ENCODE peak calls at places on chromosomes 6 and 20, in eight cellular contexts. R, I, C, Q, P, B, J and U are unnamed samples.

GRCh38 chr20:25254986-25255680 is 7.2 kb downstream of the PYGB start:
- DNase-seq in R (no peak), I (no peak), Q (no peak), J (no peak), P (peak; percentile 67), C (no peak), B (no peak), U (no peak)

GRCh38 chr6:43247115-43247999 is 4.1 kb downstream of the TTBK1 start:
- DNase-seq in I (peak; percentile 94), P (peak; percentile 78), Q (peak; percentile 31), J (peak; percentile 43), B (no peak), C (peak; percentile 13), R (no peak), U (no peak)

GRCh38 chr20:58651823-58652605 is 931 bp downstream of the STX16 start:
- DNase-seq in C (peak; percentile 73), R (no peak), P (peak; percentile 39), J (peak; percentile 87), B (peak; percentile 91), Q (peak; percentile 57), I (peak; percentile 73), U (peak; percentile 7)

GRCh38 chr6:12229332-12229731 is 60.8 kb upstream of the EDN1 start:
- DNase-seq in J (no peak), I (no peak), Q (no peak), B (no peak), R (no peak), C (no peak), P (no peak), U (no peak)

GRCh38 chr6:43203029-43203717 is 21.2 kb downstream of the CUL9 start:
- DNase-seq in B (no peak), C (no peak), Q (no peak), I (no peak), P (no peak), R (no peak), J (no peak), U (no peak)

GRCh38 chr6:142885182-142885867 is 59.7 kb downstream of the HIVEP2 start:
- DNase-seq in I (peak; percentile 65), Q (peak; percentile 91), B (peak; percentile 89), J (peak; percentile 97), R (peak; percentile 90), P (no peak), C (peak; percentile 99), U (peak; percentile 95)

GRCh38 chr6:42269553-42269952 is 51.9 kb upstream of the MRPS10 start:
- DNase-seq in R (no peak), I (no peak), C (no peak), B (no peak), J (no peak), P (no peak), Q (no peak), U (no peak)

GRCh38 chr6:140537834-140538680 is 1163.6 kb upstream of the CITED2 start:
- DNase-seq in P (no peak), J (peak; percentile 100), B (no peak), C (peak; percentile 98), I (peak; percentile 77), Q (peak; percentile 97), R (peak; percentile 94), U (peak; percentile 100)

GRCh38 chr6:132614554-132614953 is 9.5 kb downstream of the TAAR2 start:
- DNase-seq in P (no peak), J (no peak), B (no peak), R (no peak), Q (no peak), I (no peak), C (no peak), U (no peak)

GRCh38 chr6:111973897-111974639 is 79.8 kb upstream of the CCN6 start:
- DNase-seq in J (peak; percentile 77), P (no peak), R (no peak), I (no peak), C (peak; percentile 79), Q (no peak), B (no peak), U (no peak)

GRCh38 chr6:2957696-2958330 is 13.6 kb downstream of the SERPINB6 start:
- DNase-seq in B (no peak), P (peak; percentile 71), R (no peak), I (no peak), Q (no peak), J (no peak), C (no peak), U (no peak)

GRCh38 chr6:134846865-134847264 is 103.0 kb downstream of the ALDH8A1 start:
- DNase-seq in Q (no peak), P (no peak), J (no peak), C (no peak), I (no peak), R (no peak), B (no peak), U (no peak)

GRCh38 chr20:1734269-1734858 is 76.8 kb upstream of the SIRPG start:
- DNase-seq in B (peak; percentile 72), C (no peak), R (no peak), P (no peak), Q (peak; percentile 1), I (no peak), J (peak; percentile 14), U (no peak)

DNA sequence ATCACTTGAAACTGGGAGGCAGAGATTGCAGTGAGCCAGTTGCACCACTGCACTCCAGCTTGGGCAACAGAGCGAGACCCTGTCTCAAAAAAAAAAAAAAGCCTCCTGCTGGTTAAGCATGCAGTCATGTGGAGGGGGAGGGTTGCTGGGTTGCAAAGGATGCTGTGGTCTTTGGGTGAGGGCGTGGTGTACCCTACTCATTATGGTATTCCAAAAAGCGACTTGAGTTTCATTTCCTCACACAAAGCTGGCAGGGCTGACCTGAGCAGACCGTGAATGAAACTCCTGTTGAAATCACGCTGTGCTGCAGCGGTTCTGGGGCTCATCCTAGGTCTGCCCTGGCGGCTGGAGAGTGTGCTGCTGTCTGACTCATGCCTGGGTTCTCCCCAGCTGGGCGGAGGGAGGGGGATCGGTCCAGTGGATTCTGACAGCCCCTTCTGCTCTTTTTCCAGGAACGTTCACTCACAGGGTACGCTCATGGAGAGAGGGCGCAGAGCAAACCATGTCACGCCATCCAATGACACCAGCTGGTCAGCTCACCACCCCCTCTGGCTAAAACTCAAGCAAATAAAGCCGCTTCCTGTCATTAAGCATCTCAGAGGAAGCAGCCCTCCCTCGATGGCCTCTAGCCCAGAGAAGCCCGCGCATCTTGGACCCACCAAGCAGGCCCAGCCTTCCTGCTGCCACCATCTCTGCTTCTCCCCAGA is 166.2 kb downstream of the SCML4 start:
- DNase-seq in P (peak; percentile 29), J (peak; percentile 88), I (no peak), Q (peak; percentile 39), B (peak; percentile 78), C (peak; percentile 86), R (peak; percentile 64), U (no peak)
- TF ChIP-seq CTCF in P (peak; percentile 26), J (peak; percentile 64), I (no peak), Q (peak; percentile 3), B (no peak), C (peak; percentile 48), R (peak; percentile 58), U (no peak)

GRCh38 chr6:105995403-105995699 is 90.8 kb upstream of the PRDM1 start:
- DNase-seq in P (no peak), I (no peak), C (peak; percentile 17), J (no peak), B (no peak), R (no peak), Q (no peak), U (no peak)

GRCh38 chr6:105992315-105992961 is 93.7 kb upstream of the PRDM1 start:
- DNase-seq in C (peak; percentile 72), Q (peak; percentile 77), P (peak; percentile 82), J (peak; percentile 78), I (peak; percentile 92), R (no peak), B (peak; percentile 90), U (no peak)

GRCh38 chr6:105994522-105995402 is 91.4 kb upstream of the PRDM1 start:
- DNase-seq in J (peak; percentile 54), R (no peak), Q (peak; percentile 82), B (peak; percentile 89), P (peak; percentile 41), I (peak; percentile 83), C (peak; percentile 78), U (no peak)

GRCh38 chr6:105993341-105993740 is 92.8 kb upstream of the PRDM1 start:
- DNase-seq in I (peak; percentile 53), Q (no peak), J (peak; percentile 9), P (no peak), R (no peak), B (no peak), C (peak; percentile 33), U (no peak)

GRCh38 chr6:105993769-105994521 is 92.2 kb upstream of the PRDM1 start:
- DNase-seq in P (peak; percentile 27), R (no peak), I (peak; percentile 63), C (peak; percentile 45), J (peak; percentile 35), Q (peak; percentile 50), B (peak; percentile 85), U (no peak)
- H3K4me3 ChIP-seq in P (peak overlapping the region; percentile 72), R (peak overlapping the region; percentile 70), I (peak overlapping the region; percentile 50), C (peak overlapping the region; percentile 73), J (peak overlapping the region; percentile 65), Q (peak overlapping the region; percentile 64), B (peak overlapping the region; percentile 85), U (peak overlapping the region; percentile 77)

DNA sequence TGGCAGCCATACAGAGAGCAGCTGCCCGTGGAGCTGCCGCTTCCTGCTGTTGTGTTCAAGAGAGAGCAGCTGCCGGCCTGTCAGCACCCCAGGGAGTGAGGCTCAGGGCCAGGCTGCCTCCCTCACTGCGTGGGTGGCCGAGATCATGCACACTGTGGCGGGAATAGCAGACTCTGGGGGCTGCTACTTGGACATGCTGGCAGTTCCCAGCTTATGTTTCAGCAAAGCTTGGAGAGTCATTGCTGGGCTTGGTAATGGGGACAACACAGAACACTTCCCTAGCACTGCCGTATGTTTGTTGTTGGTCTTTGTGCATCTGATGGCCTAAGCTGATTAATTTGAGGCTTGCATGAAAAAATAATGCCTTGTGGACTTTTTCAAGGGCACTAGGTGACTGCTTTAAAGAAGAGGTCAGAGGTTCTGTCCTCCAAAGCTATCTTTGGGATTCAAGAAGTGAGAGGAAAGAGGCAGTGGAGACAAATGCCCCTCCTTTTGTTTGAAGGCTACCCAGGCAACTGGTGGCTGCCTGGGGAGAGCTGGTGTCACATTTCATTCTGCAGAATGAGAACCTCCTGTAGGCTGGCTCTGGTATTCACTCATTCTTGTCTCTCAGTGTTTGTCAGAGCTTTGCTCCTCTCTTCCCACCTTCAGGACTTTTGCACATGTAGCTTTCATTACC is 18.8 kb downstream of the MRAP2 start:
- DNase-seq in Q (peak; percentile 61), J (peak; percentile 88), B (peak; percentile 5), R (peak; percentile 13), P (peak; percentile 80), I (peak; percentile 86), C (peak; percentile 50), U (no peak)
- TF ChIP-seq CTCF in Q (no peak), J (peak; percentile 36), B (no peak), R (peak; percentile 18), P (no peak), I (peak; percentile 10), C (no peak), U (no peak)

GRCh38 chr20:8244637-8245036 is 112.6 kb downstream of the PLCB1 start:
- DNase-seq in J (peak; percentile 88), R (peak; percentile 42), Q (peak; percentile 57), B (no peak), I (no peak), P (no peak), C (peak; percentile 67), U (no peak)

GRCh38 chr20:8246701-8247100 is 114.6 kb downstream of the PLCB1 start:
- DNase-seq in P (no peak), C (no peak), R (no peak), J (peak; percentile 37), B (no peak), I (no peak), Q (no peak), U (no peak)

GRCh38 chr20:8246153-8246552 is 114.1 kb downstream of the PLCB1 start:
- DNase-seq in J (peak; percentile 63), R (no peak), Q (no peak), C (no peak), P (no peak), B (no peak), I (no peak), U (no peak)

GRCh38 chr20:8242827-8243764 is 111.0 kb downstream of the PLCB1 start:
- DNase-seq in C (no peak), J (peak; percentile 28), Q (no peak), I (no peak), R (no peak), P (no peak), B (no peak), U (no peak)

GRCh38 chr20:8242066-8242465 is 110.0 kb downstream of the PLCB1 start:
- DNase-seq in B (no peak), P (no peak), J (peak; percentile 44), C (peak; percentile 14), I (no peak), Q (no peak), R (no peak), U (no peak)
- H3K4me3 ChIP-seq in B (no peak overlapping the region), P (no peak overlapping the region), J (no peak overlapping the region), C (no peak overlapping the region), I (no peak overlapping the region), Q (no peak overlapping the region), R (no peak overlapping the region), U (no peak overlapping the region)